ENCODE peak calls at places on chromosomes 7 and 10, in eight cellular contexts. N, Q, W, S, U, P, Y and K are unnamed samples.

GRCh38 chr10:100359529-100360150 is 12.6 kb downstream of the SCD start:
- DNase-seq in S (no peak), U (no peak), W (no peak), Y (no peak), N (no peak), Q (no peak), P (no peak), K (no peak)

GRCh38 chr7:150403376-150404171 is 24.4 kb downstream of the ZNF775 start:
- DNase-seq in Y (no peak), W (no peak), U (no peak), S (no peak), Q (no peak), N (no peak), P (no peak), K (no peak)

GRCh38 chr10:120824864-120825263 is 26.3 kb upstream of the WDR11 start:
- DNase-seq in N (no peak), Q (peak), S (no peak), P (no peak), W (no peak), U (peak), Y (peak), K (peak)

GRCh38 chr10:90742189-90742588 is 115.7 kb downstream of the HTR7 start:
- DNase-seq in Y (no peak), Q (peak), U (no peak), P (no peak), S (no peak), W (no peak), N (no peak), K (no peak)

GRCh38 chr7:5625938-5626337 is 155.5 kb downstream of the RNF216 start:
- DNase-seq in N (no peak), U (no peak), W (no peak), S (no peak), Q (peak), Y (no peak), P (no peak), K (no peak)

GRCh38 chr7:128671992-128672391 is at the start of gene GARIN1A:
- DNase-seq in W (no peak), N (no peak), U (no peak), P (no peak), Q (no peak), S (no peak), Y (no peak), K (no peak)

GRCh38 chr10:77641344-77641743 is 3.7 kb upstream of the KCNMA1 start:
- DNase-seq in S (no peak), Q (no peak), P (no peak), Y (no peak), N (no peak), U (no peak), W (no peak), K (no peak)

GRCh38 chr10:104255244-104255981 is 721 bp downstream of the GSTO1 start:
- DNase-seq in Q (peak), P (no peak), S (no peak), N (peak), W (no peak), U (no peak), Y (no peak), K (no peak)

GRCh38 chr7:106599343-106599698 is 61.6 kb downstream of the CCDC71L start:
- DNase-seq in N (no peak), Q (no peak), W (no peak), S (no peak), Y (no peak), U (no peak), P (no peak), K (no peak)